ENCODE peak calls at places on chromosomes 6 and 20, in ten cellular contexts. A is endothelial cell of umbilical vein; I is fibroblast of lung; P is CD8-positive, alpha-beta T cell; S is IMR-90; U is upper lobe of left lung; M is psoas muscle; J is coronary artery; F is left ventricle myocardium inferior; L is A549. T is an unnamed sample.

GRCh38 chr6:93786474-93787330 is 367.3 kb upstream of the EPHA7 start:
- DNase-seq in L (no peak), J (no peak), I (no peak), A (peak; percentile 2), S (no peak), M (no peak), U (no peak), F (no peak), P (no peak), T (no peak)

GRCh38 chr6:63643862-63644261 is 8.3 kb downstream of the PHF3 start:
- DNase-seq in A (peak; percentile 52), F (no peak), S (peak; percentile 11), J (no peak), U (no peak), P (no peak), M (no peak), L (no peak), I (peak; percentile 16), T (peak; percentile 50)

GRCh38 chr6:4017847-4018193 is 61.1 kb downstream of the FAM217A start:
- DNase-seq in U (no peak), P (no peak), L (peak; percentile 40), I (peak; percentile 51), M (no peak), F (no peak), A (peak; percentile 82), J (no peak), S (peak; percentile 34), T (peak; percentile 51)

GRCh38 chr20:35952480-35953410 is 1.6 kb downstream of the SCAND1 start:
- DNase-seq in A (peak; percentile 27), M (no peak), I (peak; percentile 44), P (no peak), S (peak; percentile 66), J (no peak), F (no peak), U (no peak), L (peak; percentile 35), T (peak; percentile 31)

GRCh38 chr20:38827770-38828281 is 22.3 kb downstream of the PPP1R16B start:
- DNase-seq in U (no peak), F (no peak), M (no peak), L (no peak), J (no peak), S (no peak), P (no peak), I (no peak), A (peak; percentile 98), T (peak; percentile 67)

GRCh38 chr20:53606364-53606985 is 12.8 kb upstream of the ZNF217 start:
- DNase-seq in P (no peak), U (no peak), A (peak; percentile 91), M (no peak), F (no peak), J (no peak), L (no peak), S (peak; percentile 82), I (peak; percentile 84), T (peak; percentile 88)

GRCh38 chr6:139868576-139868975 is 494.1 kb upstream of the CITED2 start:
- DNase-seq in A (no peak), M (no peak), L (no peak), S (no peak), J (no peak), U (no peak), P (no peak), I (no peak), F (no peak), T (no peak)

GRCh38 chr6:105757512-105758200 is 328.5 kb upstream of the PRDM1 start:
- DNase-seq in F (no peak), A (no peak), P (no peak), I (no peak), M (no peak), L (no peak), J (no peak), U (no peak), S (no peak), T (no peak)

GRCh38 chr6:31304683-31305082 is 32.8 kb upstream of the HLA-C start:
- DNase-seq in F (no peak), U (no peak), J (no peak), I (no peak), A (no peak), M (no peak), S (peak; percentile 2), P (no peak), L (no peak), T (peak; percentile 8)

GRCh38 chr6:31305674-31306219 is 33.9 kb upstream of the HLA-C start:
- DNase-seq in M (no peak), J (no peak), U (no peak), L (no peak), A (no peak), F (no peak), P (no peak), I (no peak), S (no peak), T (no peak)

GRCh38 chr6:31308050-31308844 is 36.4 kb upstream of the HLA-C start:
- DNase-seq in A (no peak), F (no peak), U (peak; percentile 91), M (peak; percentile 45), S (no peak), P (peak; percentile 76), L (peak; percentile 10), J (no peak), I (no peak), T (no peak)

GRCh38 chr6:31307669-31308049 is 35.8 kb upstream of the HLA-C start:
- DNase-seq in I (no peak), F (no peak), J (no peak), S (no peak), P (no peak), M (no peak), A (no peak), L (no peak), U (no peak), T (no peak)

DNA sequence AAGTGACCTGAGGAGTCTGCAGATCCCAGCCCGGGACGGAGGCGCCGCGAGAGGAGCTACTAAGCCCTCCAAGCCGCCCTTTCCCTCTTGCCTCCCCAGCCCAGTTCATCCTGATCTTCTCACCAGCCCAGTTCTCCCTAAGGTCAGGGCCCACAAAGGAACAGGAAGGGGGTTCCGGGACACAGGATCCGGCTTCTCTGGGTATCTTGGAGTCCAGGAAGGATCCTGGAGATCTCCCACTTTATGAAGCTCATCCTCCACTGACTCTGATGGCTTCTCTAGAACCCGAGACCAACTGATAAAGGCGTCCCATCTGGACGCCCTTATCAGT is 36.9 kb upstream of the HLA-C start:
- DNase-seq in F (no peak), L (no peak), S (no peak), P (no peak), A (no peak), J (no peak), I (no peak), U (no peak), M (no peak), T (no peak)
- H3K4me3 ChIP-seq in F (peak overlapping the region; percentile 56), L (no peak overlapping the region), S (no peak overlapping the region), P (peak overlapping the region; percentile 74), A (no peak overlapping the region), J (peak overlapping the region; percentile 69), I (no peak overlapping the region), U (peak overlapping the region; percentile 41), M (peak overlapping the region; percentile 57), T (no peak overlapping the region)

DNA sequence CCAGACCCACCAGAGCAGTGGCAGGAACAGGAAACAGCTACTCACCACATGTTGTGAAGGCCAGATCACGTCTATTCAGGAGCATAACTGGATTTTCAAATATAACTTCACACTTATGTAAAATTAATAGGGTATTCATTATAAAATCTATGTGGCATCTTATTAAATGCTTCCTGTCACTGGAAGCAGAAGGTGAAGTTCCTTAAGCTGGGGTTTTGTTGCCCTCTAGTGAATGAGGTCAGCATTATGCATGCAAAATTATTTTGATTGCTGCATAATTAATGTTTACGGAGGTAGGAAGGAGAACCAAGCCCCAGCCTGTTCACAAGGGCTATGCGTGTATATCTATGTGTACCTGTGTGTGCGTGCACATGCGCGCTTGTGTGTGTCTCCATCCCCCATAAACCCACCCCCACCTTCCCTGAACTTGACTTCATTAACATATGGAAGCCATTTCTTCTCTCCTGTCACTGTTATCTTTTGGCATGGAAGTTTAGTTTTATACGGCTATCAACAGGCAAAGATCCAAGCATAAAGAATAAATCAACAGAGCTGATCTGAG is 90.3 kb upstream of the CDH4 start:
- DNase-seq in I (no peak), F (no peak), L (no peak), A (no peak), U (no peak), M (no peak), S (no peak), J (no peak), P (no peak), T (no peak)
- TF ChIP-seq CTCF in I (peak; percentile 36), F (peak; percentile 21), L (peak; percentile 25), A (no peak), U (no peak), M (no peak), S (peak; percentile 32), J (no peak), P (no peak), T (no peak)

GRCh38 chr6:27239258-27239657 is 8.2 kb upstream of the PRSS16 start:
- DNase-seq in F (no peak), U (no peak), M (no peak), S (no peak), P (no peak), L (no peak), A (no peak), J (no peak), I (no peak), T (no peak)
- H3K4me3 ChIP-seq in F (no peak overlapping the region), U (no peak overlapping the region), M (no peak overlapping the region), S (no peak overlapping the region), P (no peak overlapping the region), L (no peak overlapping the region), A (no peak overlapping the region), J (no peak overlapping the region), I (no peak overlapping the region), T (no peak overlapping the region)

GRCh38 chr6:34062156-34062555 is 83.7 kb downstream of the GRM4 start:
- DNase-seq in J (no peak), S (no peak), F (no peak), I (no peak), M (no peak), U (no peak), L (no peak), P (no peak), A (no peak), T (no peak)

GRCh38 chr6:34063641-34064040 is 82.2 kb downstream of the GRM4 start:
- DNase-seq in F (no peak), U (no peak), A (no peak), I (no peak), J (no peak), M (no peak), S (no peak), P (no peak), L (no peak), T (no peak)

GRCh38 chr6:34064675-34065074 is 81.2 kb downstream of the GRM4 start:
- DNase-seq in M (no peak), U (no peak), A (no peak), S (no peak), F (no peak), P (no peak), J (no peak), I (no peak), L (no peak), T (no peak)

GRCh38 chr6:34061348-34061747 is 84.5 kb downstream of the GRM4 start:
- DNase-seq in S (no peak), U (no peak), I (no peak), A (no peak), J (no peak), P (no peak), F (no peak), M (no peak), L (no peak), T (no peak)

DNA sequence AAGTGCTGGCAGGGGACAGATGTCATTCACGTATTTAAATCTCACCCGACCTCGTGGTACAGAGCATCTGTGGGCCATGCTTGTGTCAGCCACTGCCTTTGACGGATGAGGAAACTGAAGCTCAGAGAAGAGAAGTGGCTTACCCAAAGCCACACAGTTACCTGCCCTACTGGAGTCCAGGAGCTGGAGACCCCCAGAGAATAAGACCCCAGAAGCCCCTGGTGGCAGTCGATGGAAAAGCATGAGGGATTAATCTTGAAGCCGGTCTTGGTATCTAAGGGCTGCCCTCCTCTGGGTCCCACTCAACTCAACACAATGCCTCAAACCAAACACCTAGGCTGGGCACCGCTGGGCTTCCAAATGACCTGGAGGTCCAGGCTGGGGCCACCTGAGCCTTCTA is 83.1 kb downstream of the GRM4 start:
- DNase-seq in U (no peak), J (no peak), I (no peak), M (no peak), S (no peak), F (no peak), A (no peak), L (no peak), P (no peak), T (no peak)
- TF ChIP-seq CTCF in U (no peak), J (no peak), I (peak; percentile 11), M (no peak), S (peak; percentile 0), F (no peak), A (peak; percentile 4), L (no peak), P (no peak), T (peak; percentile 20)